ENCODE peak calls at places on chromosomes 6 and 20, in six cellular contexts. Z is CD8-positive, alpha-beta T cell; D is endothelial cell; G is stimulated activated CD8-positive, alpha-beta memory T cell treated with anti-CD3 and anti-CD28 coated beads, Interleukin-15, amount 100 ng/mL, for 1 hour; Q is posterior cingulate gyrus; I is NCI-H2029 treated with DMSO at 0.1 percent for 48 hours. H is an unnamed sample.

GRCh38 chr6:1987640-1988039 is 257.8 kb downstream of the GMDS start:
- DNase-seq in D (no peak), Q (no peak), I (no peak), G (no peak), Z (no peak), H (no peak)

GRCh38 chr6:140921366-140922226 is 1211.1 kb upstream of the GJE1 start:
- DNase-seq in G (no peak), D (peak), I (no peak), Q (no peak), Z (no peak), H (no peak)

GRCh38 chr6:96391776-96392175 is 129.8 kb upstream of the UFL1 start:
- DNase-seq in G (no peak), I (peak), Q (peak), D (peak), Z (no peak), H (no peak)

GRCh38 chr20:9408422-9409300 is 105.7 kb upstream of the LAMP5 start:
- DNase-seq in D (no peak), Q (no peak), I (peak), Z (no peak), G (no peak), H (no peak)

GRCh38 chr6:34709386-34709785 is 12.8 kb upstream of the ILRUN start:
- DNase-seq in G (no peak), Z (no peak), Q (peak), D (no peak), I (peak), H (peak)

GRCh38 chr6:72620866-72621242 is 1.0 kb upstream of the KCNQ5 start:
- DNase-seq in D (no peak), Q (peak), I (no peak), Z (peak), G (no peak), H (peak)

GRCh38 chr6:80332013-80332412 is 225.5 kb downstream of the BCKDHB start:
- DNase-seq in I (peak), D (no peak), G (no peak), Q (no peak), Z (no peak), H (no peak)

GRCh38 chr6:147043994-147044477 is 160.2 kb upstream of the STXBP5 start:
- DNase-seq in I (no peak), Q (no peak), D (no peak), G (no peak), Z (no peak), H (no peak)

GRCh38 chr20:49983848-49984408 is 1.1 kb downstream of the SNAI1 start:
- DNase-seq in I (no peak), Q (peak), G (no peak), D (no peak), Z (no peak), H (peak)

GRCh38 chr20:21712443-21713059 is 7.1 kb downstream of the PAX1 start:
- DNase-seq in I (no peak), D (no peak), G (no peak), Q (no peak), Z (no peak), H (no peak)

GRCh38 chr20:2418388-2418787 is 37.7 kb downstream of the TGM6 start:
- DNase-seq in I (no peak), G (no peak), Q (no peak), Z (no peak), D (no peak), H (no peak)

GRCh38 chr6:37819802-37820712 is 530 bp downstream of the ZFAND3 start:
- DNase-seq in D (peak), G (peak), Z (peak), Q (no peak), I (no peak), H (peak)

GRCh38 chr20:46701986-46702385 is 7.5 kb upstream of the SLC2A10 start:
- DNase-seq in D (no peak), Q (no peak), G (no peak), Z (no peak), I (no peak), H (no peak)

GRCh38 chr6:159978291-159979135 is 9.6 kb downstream of the IGF2R start:
- DNase-seq in D (no peak), G (no peak), Q (no peak), I (no peak), Z (peak), H (no peak)

GRCh38 chr20:50930139-50931047 is 844 bp downstream of the ADNP start:
- DNase-seq in I (peak), G (no peak), Q (no peak), D (peak), Z (peak), H (peak)

GRCh38 chr20:12318043-12318442 is 400.4 kb downstream of the BTBD3 start:
- DNase-seq in Q (no peak), G (no peak), I (no peak), D (no peak), Z (no peak), H (no peak)

GRCh38 chr6:157548635-157549467 is 167.9 kb downstream of the ZDHHC14 start:
- DNase-seq in I (no peak), G (no peak), D (no peak), Z (no peak), Q (peak), H (no peak)

GRCh38 chr6:15713325-15713724 is 50.5 kb upstream of the DTNBP1 start:
- DNase-seq in Z (no peak), G (no peak), I (no peak), D (no peak), Q (no peak), H (no peak)

GRCh38 chr20:59962155-59962554 is 3.9 kb downstream of the CDH26 start:
- DNase-seq in D (no peak), I (no peak), Z (no peak), G (no peak), Q (no peak), H (no peak)

GRCh38 chr20:1324598-1325172 is 4.3 kb downstream of the SDCBP2 start:
- DNase-seq in I (no peak), Q (peak), Z (peak), D (no peak), G (no peak), H (no peak)

GRCh38 chr20:36572701-36573102 is 695 bp upstream of the TGIF2 start:
- DNase-seq in Q (no peak), D (peak), G (peak), I (no peak), Z (peak), H (no peak)